ENCODE peak calls at places on chromosomes 3 and 15, in eight cellular contexts. One of them, this sample, is unnamed.

GRCh38 chr3:161291191-161291901 is 70.2 kb downstream of the NMD3 start:
- DNase-seq in GM23338: no peak
- DNase-seq in CD8-positive, alpha-beta memory T cell: no peak
- DNase-seq in H4: peak; percentile 14
- DNase-seq in M059J: peak; percentile 67
- DNase-seq in neural crest cell: no peak
- DNase-seq in SW480: peak; percentile 45
- DNase-seq in anterior cingulate cortex: no peak
- DNase-seq in this sample: no peak

GRCh38 chr3:2543247-2543646 is 444.6 kb downstream of the CNTN4 start:
- DNase-seq in neural crest cell: no peak
- DNase-seq in M059J: no peak
- DNase-seq in CD8-positive, alpha-beta memory T cell: no peak
- DNase-seq in H4: no peak
- DNase-seq in GM23338: no peak
- DNase-seq in anterior cingulate cortex: no peak
- DNase-seq in SW480: no peak
- DNase-seq in this sample: no peak

GRCh38 chr15:56249080-56249479 is 5.4 kb upstream of the RFX7 start:
- DNase-seq in H4: peak; percentile 14
- DNase-seq in neural crest cell: no peak
- DNase-seq in GM23338: peak; percentile 93
- DNase-seq in CD8-positive, alpha-beta memory T cell: no peak
- DNase-seq in SW480: peak; percentile 23
- DNase-seq in anterior cingulate cortex: no peak
- DNase-seq in M059J: peak; percentile 67
- DNase-seq in this sample: peak; percentile 35

GRCh38 chr3:2578560-2578959 is 479.9 kb downstream of the CNTN4 start:
- DNase-seq in anterior cingulate cortex: no peak
- DNase-seq in M059J: no peak
- DNase-seq in neural crest cell: no peak
- DNase-seq in SW480: no peak
- DNase-seq in GM23338: no peak
- DNase-seq in CD8-positive, alpha-beta memory T cell: no peak
- DNase-seq in H4: no peak
- DNase-seq in this sample: peak; percentile 30

GRCh38 chr15:89083246-89083645 is 5.0 kb upstream of the ABHD2 start:
- DNase-seq in H4: no peak
- DNase-seq in neural crest cell: no peak
- DNase-seq in M059J: no peak
- DNase-seq in CD8-positive, alpha-beta memory T cell: no peak
- DNase-seq in SW480: no peak
- DNase-seq in GM23338: no peak
- DNase-seq in anterior cingulate cortex: no peak
- DNase-seq in this sample: no peak

GRCh38 chr15:79853492-79854328 is 43.1 kb downstream of the MTHFS start:
- DNase-seq in GM23338: peak; percentile 88
- DNase-seq in SW480: peak; percentile 67
- DNase-seq in neural crest cell: peak; percentile 65
- DNase-seq in H4: peak; percentile 73
- DNase-seq in anterior cingulate cortex: peak; percentile 58
- DNase-seq in M059J: peak; percentile 74
- DNase-seq in CD8-positive, alpha-beta memory T cell: peak; percentile 12
- DNase-seq in this sample: peak; percentile 88

GRCh38 chr15:89021224-89021623 is 67.0 kb upstream of the ABHD2 start:
- DNase-seq in neural crest cell: no peak
- DNase-seq in CD8-positive, alpha-beta memory T cell: no peak
- DNase-seq in GM23338: no peak
- DNase-seq in SW480: no peak
- DNase-seq in H4: no peak
- DNase-seq in M059J: no peak
- DNase-seq in anterior cingulate cortex: no peak
- DNase-seq in this sample: no peak

GRCh38 chr3:172289583-172289982 is 158.7 kb downstream of the GHSR start:
- DNase-seq in CD8-positive, alpha-beta memory T cell: no peak
- DNase-seq in M059J: no peak
- DNase-seq in anterior cingulate cortex: no peak
- DNase-seq in SW480: no peak
- DNase-seq in H4: no peak
- DNase-seq in neural crest cell: no peak
- DNase-seq in GM23338: peak; percentile 64
- DNase-seq in this sample: no peak

GRCh38 chr15:27454281-27455060 is 483.5 kb downstream of the GABRG3 start:
- DNase-seq in CD8-positive, alpha-beta memory T cell: no peak
- DNase-seq in H4: peak; percentile 66
- DNase-seq in neural crest cell: no peak
- DNase-seq in GM23338: no peak
- DNase-seq in SW480: peak; percentile 30
- DNase-seq in anterior cingulate cortex: no peak
- DNase-seq in M059J: peak; percentile 42
- DNase-seq in this sample: peak; percentile 24

GRCh38 chr15:62362608-62363007 is 197.5 kb upstream of the C2CD4B start:
- DNase-seq in neural crest cell: no peak
- DNase-seq in GM23338: no peak
- DNase-seq in M059J: peak; percentile 58
- DNase-seq in CD8-positive, alpha-beta memory T cell: no peak
- DNase-seq in anterior cingulate cortex: no peak
- DNase-seq in H4: no peak
- DNase-seq in SW480: no peak
- DNase-seq in this sample: no peak

GRCh38 chr3:113148307-113148703 is 63.1 kb upstream of the BOC start:
- DNase-seq in anterior cingulate cortex: no peak
- DNase-seq in H4: no peak
- DNase-seq in M059J: no peak
- DNase-seq in neural crest cell: no peak
- DNase-seq in SW480: no peak
- DNase-seq in GM23338: no peak
- DNase-seq in CD8-positive, alpha-beta memory T cell: no peak
- DNase-seq in this sample: peak; percentile 73

GRCh38 chr15:44033894-44034293 is 161.2 kb downstream of the FRMD5 start:
- DNase-seq in H4: no peak
- DNase-seq in anterior cingulate cortex: no peak
- DNase-seq in M059J: peak; percentile 88
- DNase-seq in GM23338: no peak
- DNase-seq in neural crest cell: no peak
- DNase-seq in CD8-positive, alpha-beta memory T cell: no peak
- DNase-seq in SW480: no peak
- DNase-seq in this sample: no peak

GRCh38 chr3:10367466-10367865 is 46.6 kb upstream of the SEC13 start:
- DNase-seq in GM23338: no peak
- DNase-seq in neural crest cell: no peak
- DNase-seq in SW480: no peak
- DNase-seq in H4: no peak
- DNase-seq in M059J: no peak
- DNase-seq in CD8-positive, alpha-beta memory T cell: no peak
- DNase-seq in anterior cingulate cortex: no peak
- DNase-seq in this sample: no peak

GRCh38 chr3:126998728-126999127 is 15.8 kb downstream of the PLXNA1 start:
- DNase-seq in neural crest cell: no peak
- DNase-seq in CD8-positive, alpha-beta memory T cell: no peak
- DNase-seq in M059J: no peak
- DNase-seq in H4: no peak
- DNase-seq in anterior cingulate cortex: no peak
- DNase-seq in GM23338: no peak
- DNase-seq in SW480: no peak
- DNase-seq in this sample: no peak

GRCh38 chr3:125057186-125057850 is 1.5 kb upstream of the HEG1 start:
- DNase-seq in neural crest cell: no peak
- DNase-seq in M059J: peak; percentile 96
- DNase-seq in GM23338: no peak
- DNase-seq in SW480: peak; percentile 53
- DNase-seq in anterior cingulate cortex: no peak
- DNase-seq in H4: peak; percentile 77
- DNase-seq in CD8-positive, alpha-beta memory T cell: no peak
- DNase-seq in this sample: no peak

GRCh38 chr3:141302364-141303141 is 65.8 kb upstream of the ZBTB38 start:
- DNase-seq in GM23338: no peak
- DNase-seq in neural crest cell: no peak
- DNase-seq in anterior cingulate cortex: no peak
- DNase-seq in M059J: peak; percentile 99
- DNase-seq in SW480: no peak
- DNase-seq in CD8-positive, alpha-beta memory T cell: no peak
- DNase-seq in H4: peak; percentile 92
- DNase-seq in this sample: no peak

This sample was measured in hepatocyte.